ENCODE peak calls at places on chromosomes 7 and 10, in five cellular contexts. E, Q, C, J and M are unnamed samples.

GRCh38 chr7:22093936-22094335 is 148.2 kb upstream of the CDCA7L start:
- DNase-seq in Q (no peak), J (no peak), C (no peak), E (no peak), M (no peak)

GRCh38 chr10:34432589-34432988 is 382.5 kb downstream of the PARD3 start:
- DNase-seq in C (no peak), Q (no peak), E (no peak), J (no peak), M (no peak)

GRCh38 chr7:123594813-123595241 is 6.8 kb upstream of the ASB15 start:
- DNase-seq in J (peak; percentile 13), E (peak; percentile 74), C (no peak), Q (no peak), M (peak; percentile 4)

GRCh38 chr7:6179620-6180343 is 92.6 kb downstream of the CYTH3 start:
- DNase-seq in C (no peak), Q (no peak), E (no peak), J (no peak), M (no peak)

GRCh38 chr7:87152897-87153641 is 816 bp downstream of the DMTF1 start:
- DNase-seq in E (peak; percentile 53), J (peak; percentile 32), C (peak; percentile 25), Q (peak; percentile 22), M (peak; percentile 3)

GRCh38 chr7:54773472-54774399 is 14.7 kb upstream of the SEC61G start:
- DNase-seq in Q (peak; percentile 77), C (peak; percentile 84), J (peak; percentile 84), E (peak; percentile 91), M (peak; percentile 95)

GRCh38 chr7:19587291-19587690 is 121.5 kb downstream of the POLR1F start:
- DNase-seq in J (no peak), E (no peak), C (no peak), Q (no peak), M (no peak)

GRCh38 chr10:26438534-26439269 is 561 bp downstream of the APBB1IP start:
- DNase-seq in E (peak; percentile 9), J (no peak), C (no peak), Q (no peak), M (peak; percentile 42)

GRCh38 chr10:70773965-70774809 is 11.0 kb downstream of the TBATA start:
- DNase-seq in C (no peak), Q (no peak), J (no peak), E (no peak), M (no peak)

GRCh38 chr10:93954726-93955363 is 38.9 kb upstream of the PLCE1 start:
- DNase-seq in Q (peak; percentile 13), E (no peak), J (peak; percentile 65), C (no peak), M (no peak)

GRCh38 chr7:66899552-66900280 is 21.3 kb upstream of the TMEM248 start:
- DNase-seq in C (no peak), Q (no peak), E (no peak), J (no peak), M (no peak)

GRCh38 chr10:6667679-6668270 is 87.7 kb upstream of the PRKCQ start:
- DNase-seq in J (peak; percentile 45), C (no peak), E (peak; percentile 69), Q (peak; percentile 46), M (peak; percentile 53)

GRCh38 chr7:93914581-93915066 is 6.9 kb upstream of the GNG11 start:
- DNase-seq in J (peak; percentile 43), C (no peak), E (no peak), Q (peak; percentile 38), M (peak; percentile 6)

GRCh38 chr7:156932006-156932405 is 17.5 kb upstream of the NOM1 start:
- DNase-seq in E (no peak), Q (peak; percentile 48), C (no peak), J (no peak), M (no peak)

GRCh38 chr10:31929986-31930675 is 1.5 kb upstream of the ARHGAP12 start:
- DNase-seq in E (no peak), J (peak; percentile 17), Q (no peak), C (no peak), M (no peak)

GRCh38 chr7:105728028-105728427 is 146.7 kb upstream of the EFCAB10 start:
- DNase-seq in Q (no peak), C (no peak), J (no peak), E (no peak), M (no peak)

GRCh38 chr7:101556453-101556968 is 72.6 kb downstream of the MYL10 start:
- DNase-seq in Q (no peak), E (no peak), C (no peak), J (no peak), M (no peak)

GRCh38 chr10:62637249-62638061 is 167.1 kb upstream of the ADO start:
- DNase-seq in C (peak; percentile 20), Q (peak; percentile 20), J (no peak), E (no peak), M (peak; percentile 3)

GRCh38 chr10:43444313-43444712 is 7.4 kb downstream of the ZNF487 start:
- DNase-seq in C (no peak), E (no peak), J (no peak), Q (no peak), M (no peak)

GRCh38 chr10:63720072-63720537 is 198.9 kb downstream of the REEP3 start:
- DNase-seq in J (peak; percentile 57), C (no peak), Q (peak; percentile 38), E (peak; percentile 72), M (peak; percentile 68)

GRCh38 chr10:76257816-76258215 is 826.4 kb downstream of the LRMDA start:
- DNase-seq in E (no peak), C (no peak), J (no peak), Q (peak; percentile 46), M (no peak)

GRCh38 chr10:58107506-58107905 is 160.2 kb downstream of the IPMK start:
- DNase-seq in Q (peak; percentile 30), C (no peak), E (no peak), J (peak; percentile 86), M (no peak)

GRCh38 chr7:5064391-5065106 is 18.9 kb downstream of the RBAK start:
- DNase-seq in J (peak; percentile 30), E (no peak), Q (no peak), C (no peak), M (no peak)

GRCh38 chr10:6716521-6716920 is 136.4 kb upstream of the PRKCQ start:
- DNase-seq in Q (peak; percentile 8), E (no peak), J (no peak), C (no peak), M (no peak)

GRCh38 chr10:122078326-122078725 is 89.4 kb downstream of the TACC2 start:
- DNase-seq in J (no peak), C (no peak), Q (no peak), E (no peak), M (no peak)
- TF ChIP-seq CTCF in J (no peak), C (no peak), Q (no peak), E (no peak), M (no peak)

GRCh38 chr10:117090831-117091230 is 47.2 kb downstream of the VAX1 start:
- DNase-seq in E (no peak), J (no peak), C (no peak), Q (no peak), M (no peak)

GRCh38 chr10:117094856-117095255 is 43.2 kb downstream of the VAX1 start:
- DNase-seq in Q (no peak), C (no peak), E (no peak), J (no peak), M (no peak)

GRCh38 chr10:117092386-117092785 is 45.7 kb downstream of the VAX1 start:
- DNase-seq in C (no peak), J (no peak), Q (no peak), E (no peak), M (no peak)

GRCh38 chr10:117096559-117097201 is 41.4 kb downstream of the VAX1 start:
- DNase-seq in Q (no peak), J (no peak), E (no peak), C (no peak), M (no peak)
- TF ChIP-seq CTCF in Q (no peak), J (no peak), E (no peak), C (no peak), M (no peak)

GRCh38 chr10:100632027-100632426 is 96.3 kb downstream of the HIF1AN start:
- DNase-seq in J (no peak), C (no peak), Q (no peak), E (no peak), M (no peak)

GRCh38 chr10:100634034-100634433 is 98.3 kb downstream of the HIF1AN start:
- DNase-seq in J (no peak), E (no peak), Q (no peak), C (no peak), M (no peak)

GRCh38 chr10:100642295-100642994 is 102.9 kb upstream of the PAX2 start:
- DNase-seq in J (no peak), E (no peak), Q (no peak), C (no peak), M (no peak)

GRCh38 chr10:100636848-100637553 is 101.3 kb downstream of the HIF1AN start:
- DNase-seq in Q (no peak), E (no peak), C (no peak), J (no peak), M (no peak)

GRCh38 chr10:100637785-100638184 is 102.0 kb downstream of the HIF1AN start:
- DNase-seq in Q (no peak), C (no peak), J (no peak), E (peak; percentile 20), M (peak; percentile 30)
- TF ChIP-seq CTCF in Q (no peak), C (no peak), J (peak; percentile 61), E (peak; percentile 19), M (no peak)

GRCh38 chr10:79202188-79203013 is 133.6 kb downstream of the ZMIZ1 start:
- DNase-seq in C (no peak), J (peak; percentile 27), E (peak; percentile 61), Q (no peak), M (peak; percentile 75)
- TF ChIP-seq CTCF in C (peak; percentile 36), J (peak; percentile 70), E (peak; percentile 46), Q (no peak), M (peak; percentile 80)

DNA sequence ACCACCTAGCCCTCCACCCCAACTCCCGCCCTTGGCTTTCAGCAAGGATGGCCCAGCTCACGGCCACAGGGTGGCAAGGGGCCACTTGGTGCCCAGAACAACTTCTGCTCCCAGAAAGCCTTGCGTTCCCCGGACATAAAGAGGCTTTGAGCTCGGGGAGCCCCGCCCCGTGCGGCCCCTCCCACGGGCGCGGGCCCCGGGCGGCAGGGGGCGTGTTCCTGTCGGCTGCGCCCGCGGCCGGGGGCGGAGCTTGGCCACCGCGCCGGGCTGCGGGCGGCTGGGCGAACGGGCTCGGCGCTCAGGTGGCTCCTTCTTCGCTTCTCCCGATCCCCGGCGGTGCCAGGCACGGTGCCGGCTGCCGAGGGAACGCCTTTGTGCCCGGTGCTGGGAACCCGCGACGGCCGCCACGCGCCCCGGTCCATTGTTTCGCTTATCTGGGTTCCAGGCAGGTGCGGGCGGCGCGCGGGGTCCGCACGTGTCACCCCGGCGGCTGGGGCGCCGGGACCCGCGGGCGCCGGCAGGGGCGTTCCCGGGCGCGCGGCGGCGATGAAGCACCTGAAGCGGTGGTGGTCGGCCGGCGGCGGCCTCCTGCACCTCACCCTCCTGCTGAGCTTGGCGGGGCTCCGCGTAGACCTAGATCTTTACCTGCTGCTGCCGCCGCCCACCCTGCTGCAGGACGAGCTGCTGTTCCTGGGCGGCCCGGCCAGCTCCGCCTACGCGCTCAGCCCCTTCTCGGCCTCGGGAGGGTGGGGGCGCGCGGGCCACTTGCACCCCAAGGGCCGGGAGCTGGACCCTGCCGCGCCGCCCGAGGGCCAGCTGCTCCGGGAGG is at the start of gene NFE2L3:
- DNase-seq in Q (peak; percentile 78), J (peak; percentile 79), E (peak; percentile 89), C (peak; percentile 44), M (peak; percentile 97)
- TF ChIP-seq CTCF in Q (no peak), J (no peak), E (no peak), C (no peak), M (no peak)